ENCODE peak calls at places on chromosomes 4 and X, in ten cellular contexts. One of them, this sample, is unnamed.

GRCh38 chr4:81227968-81228367 is 12.9 kb upstream of the PRKG2 start:
- ATAC-seq in activated CD4-positive, CD25-positive, alpha-beta regulatory T cell treated with anti-CD3 and anti-CD28 coated beads, Interleukin-2, amount 50 U/mL, for 24 hours: no peak
- ATAC-seq in effector memory CD8-positive, alpha-beta T cell: no peak
- ATAC-seq in activated naive CD8-positive, alpha-beta T cell treated with anti-CD3 and anti-CD28 coated beads, Interleukin-2, amount 10 ng/mL, durations not matched to agents 7 days and 5 days: no peak
- ATAC-seq in A549: no peak
- ATAC-seq in HepG2: no peak
- ATAC-seq in CD8-positive, alpha-beta T cell: no peak
- ATAC-seq in activated CD8-positive, alpha-beta T cell treated with anti-CD3 and anti-CD28 coated beads for 36 hours: no peak
- ATAC-seq in left cardiac atrium: no peak
- ATAC-seq in heart left ventricle: no peak
- ATAC-seq in this sample: no peak

GRCh38 chrX:1355800-1356148 is 19.2 kb downstream of the IL3RA start:
- ATAC-seq in heart left ventricle: peak
- ATAC-seq in activated CD8-positive, alpha-beta T cell treated with anti-CD3 and anti-CD28 coated beads for 36 hours: peak
- ATAC-seq in activated naive CD8-positive, alpha-beta T cell treated with anti-CD3 and anti-CD28 coated beads, Interleukin-2, amount 10 ng/mL, durations not matched to agents 7 days and 5 days: no peak
- ATAC-seq in activated CD4-positive, CD25-positive, alpha-beta regulatory T cell treated with anti-CD3 and anti-CD28 coated beads, Interleukin-2, amount 50 U/mL, for 24 hours: no peak
- ATAC-seq in CD8-positive, alpha-beta T cell: no peak
- ATAC-seq in HepG2: peak
- ATAC-seq in effector memory CD8-positive, alpha-beta T cell: no peak
- ATAC-seq in A549: peak
- ATAC-seq in left cardiac atrium: no peak
- ATAC-seq in this sample: peak

GRCh38 chr4:153257151-153257620 is 52.9 kb downstream of the TRIM2 start:
- ATAC-seq in heart left ventricle: peak
- ATAC-seq in left cardiac atrium: peak
- ATAC-seq in activated naive CD8-positive, alpha-beta T cell treated with anti-CD3 and anti-CD28 coated beads, Interleukin-2, amount 10 ng/mL, durations not matched to agents 7 days and 5 days: peak
- ATAC-seq in A549: no peak
- ATAC-seq in HepG2: no peak
- ATAC-seq in effector memory CD8-positive, alpha-beta T cell: no peak
- ATAC-seq in CD8-positive, alpha-beta T cell: no peak
- ATAC-seq in activated CD4-positive, CD25-positive, alpha-beta regulatory T cell treated with anti-CD3 and anti-CD28 coated beads, Interleukin-2, amount 50 U/mL, for 24 hours: peak
- ATAC-seq in activated CD8-positive, alpha-beta T cell treated with anti-CD3 and anti-CD28 coated beads for 36 hours: peak
- ATAC-seq in this sample: peak

GRCh38 chr4:122119739-122120138 is 32.4 kb upstream of the BLTP1 start:
- ATAC-seq in activated CD8-positive, alpha-beta T cell treated with anti-CD3 and anti-CD28 coated beads for 36 hours: no peak
- ATAC-seq in CD8-positive, alpha-beta T cell: no peak
- ATAC-seq in left cardiac atrium: no peak
- ATAC-seq in activated CD4-positive, CD25-positive, alpha-beta regulatory T cell treated with anti-CD3 and anti-CD28 coated beads, Interleukin-2, amount 50 U/mL, for 24 hours: no peak
- ATAC-seq in activated naive CD8-positive, alpha-beta T cell treated with anti-CD3 and anti-CD28 coated beads, Interleukin-2, amount 10 ng/mL, durations not matched to agents 7 days and 5 days: no peak
- ATAC-seq in A549: no peak
- ATAC-seq in effector memory CD8-positive, alpha-beta T cell: no peak
- ATAC-seq in HepG2: no peak
- ATAC-seq in heart left ventricle: no peak
- ATAC-seq in this sample: no peak

GRCh38 chr4:24557036-24558022 is 27.0 kb downstream of the DHX15 start:
- ATAC-seq in HepG2: no peak
- ATAC-seq in heart left ventricle: no peak
- ATAC-seq in activated CD4-positive, CD25-positive, alpha-beta regulatory T cell treated with anti-CD3 and anti-CD28 coated beads, Interleukin-2, amount 50 U/mL, for 24 hours: no peak
- ATAC-seq in effector memory CD8-positive, alpha-beta T cell: no peak
- ATAC-seq in CD8-positive, alpha-beta T cell: peak
- ATAC-seq in left cardiac atrium: peak
- ATAC-seq in A549: peak
- ATAC-seq in activated naive CD8-positive, alpha-beta T cell treated with anti-CD3 and anti-CD28 coated beads, Interleukin-2, amount 10 ng/mL, durations not matched to agents 7 days and 5 days: peak
- ATAC-seq in activated CD8-positive, alpha-beta T cell treated with anti-CD3 and anti-CD28 coated beads for 36 hours: peak
- ATAC-seq in this sample: peak

GRCh38 chr4:92198711-92199110 is 105.1 kb upstream of the GRID2 start:
- ATAC-seq in effector memory CD8-positive, alpha-beta T cell: no peak
- ATAC-seq in A549: no peak
- ATAC-seq in left cardiac atrium: no peak
- ATAC-seq in activated CD4-positive, CD25-positive, alpha-beta regulatory T cell treated with anti-CD3 and anti-CD28 coated beads, Interleukin-2, amount 50 U/mL, for 24 hours: no peak
- ATAC-seq in HepG2: no peak
- ATAC-seq in activated naive CD8-positive, alpha-beta T cell treated with anti-CD3 and anti-CD28 coated beads, Interleukin-2, amount 10 ng/mL, durations not matched to agents 7 days and 5 days: no peak
- ATAC-seq in CD8-positive, alpha-beta T cell: no peak
- ATAC-seq in heart left ventricle: no peak
- ATAC-seq in activated CD8-positive, alpha-beta T cell treated with anti-CD3 and anti-CD28 coated beads for 36 hours: no peak
- ATAC-seq in this sample: peak

GRCh38 chr4:48766393-48766792 is 13.7 kb downstream of the FRYL start:
- ATAC-seq in HepG2: no peak
- ATAC-seq in activated naive CD8-positive, alpha-beta T cell treated with anti-CD3 and anti-CD28 coated beads, Interleukin-2, amount 10 ng/mL, durations not matched to agents 7 days and 5 days: no peak
- ATAC-seq in activated CD4-positive, CD25-positive, alpha-beta regulatory T cell treated with anti-CD3 and anti-CD28 coated beads, Interleukin-2, amount 50 U/mL, for 24 hours: no peak
- ATAC-seq in heart left ventricle: no peak
- ATAC-seq in effector memory CD8-positive, alpha-beta T cell: no peak
- ATAC-seq in A549: no peak
- ATAC-seq in CD8-positive, alpha-beta T cell: no peak
- ATAC-seq in activated CD8-positive, alpha-beta T cell treated with anti-CD3 and anti-CD28 coated beads for 36 hours: peak
- ATAC-seq in left cardiac atrium: no peak
- ATAC-seq in this sample: no peak

GRCh38 chrX:88526385-88526784 is 220.6 kb upstream of the CPXCR1 start:
- ATAC-seq in A549: no peak
- ATAC-seq in activated CD4-positive, CD25-positive, alpha-beta regulatory T cell treated with anti-CD3 and anti-CD28 coated beads, Interleukin-2, amount 50 U/mL, for 24 hours: no peak
- ATAC-seq in heart left ventricle: no peak
- ATAC-seq in HepG2: no peak
- ATAC-seq in activated naive CD8-positive, alpha-beta T cell treated with anti-CD3 and anti-CD28 coated beads, Interleukin-2, amount 10 ng/mL, durations not matched to agents 7 days and 5 days: no peak
- ATAC-seq in CD8-positive, alpha-beta T cell: no peak
- ATAC-seq in activated CD8-positive, alpha-beta T cell treated with anti-CD3 and anti-CD28 coated beads for 36 hours: no peak
- ATAC-seq in effector memory CD8-positive, alpha-beta T cell: no peak
- ATAC-seq in left cardiac atrium: no peak
- ATAC-seq in this sample: no peak

GRCh38 chr4:85127653-85128052 is 161.2 kb upstream of the WDFY3 start:
- ATAC-seq in activated CD4-positive, CD25-positive, alpha-beta regulatory T cell treated with anti-CD3 and anti-CD28 coated beads, Interleukin-2, amount 50 U/mL, for 24 hours: no peak
- ATAC-seq in left cardiac atrium: peak
- ATAC-seq in activated CD8-positive, alpha-beta T cell treated with anti-CD3 and anti-CD28 coated beads for 36 hours: no peak
- ATAC-seq in CD8-positive, alpha-beta T cell: no peak
- ATAC-seq in heart left ventricle: peak
- ATAC-seq in activated naive CD8-positive, alpha-beta T cell treated with anti-CD3 and anti-CD28 coated beads, Interleukin-2, amount 10 ng/mL, durations not matched to agents 7 days and 5 days: no peak
- ATAC-seq in A549: peak
- ATAC-seq in effector memory CD8-positive, alpha-beta T cell: no peak
- ATAC-seq in HepG2: peak
- ATAC-seq in this sample: peak

GRCh38 chrX:129769467-129770154 is 10.1 kb upstream of the SASH3 start:
- ATAC-seq in HepG2: no peak
- ATAC-seq in CD8-positive, alpha-beta T cell: peak
- ATAC-seq in A549: no peak
- ATAC-seq in activated CD8-positive, alpha-beta T cell treated with anti-CD3 and anti-CD28 coated beads for 36 hours: peak
- ATAC-seq in activated naive CD8-positive, alpha-beta T cell treated with anti-CD3 and anti-CD28 coated beads, Interleukin-2, amount 10 ng/mL, durations not matched to agents 7 days and 5 days: peak
- ATAC-seq in activated CD4-positive, CD25-positive, alpha-beta regulatory T cell treated with anti-CD3 and anti-CD28 coated beads, Interleukin-2, amount 50 U/mL, for 24 hours: peak
- ATAC-seq in effector memory CD8-positive, alpha-beta T cell: peak
- ATAC-seq in heart left ventricle: no peak
- ATAC-seq in left cardiac atrium: no peak
- ATAC-seq in this sample: no peak

GRCh38 chr4:84938316-84938715 is 28.2 kb downstream of the WDFY3 start:
- ATAC-seq in left cardiac atrium: peak
- ATAC-seq in HepG2: no peak
- ATAC-seq in A549: no peak
- ATAC-seq in activated naive CD8-positive, alpha-beta T cell treated with anti-CD3 and anti-CD28 coated beads, Interleukin-2, amount 10 ng/mL, durations not matched to agents 7 days and 5 days: no peak
- ATAC-seq in activated CD8-positive, alpha-beta T cell treated with anti-CD3 and anti-CD28 coated beads for 36 hours: no peak
- ATAC-seq in heart left ventricle: peak
- ATAC-seq in activated CD4-positive, CD25-positive, alpha-beta regulatory T cell treated with anti-CD3 and anti-CD28 coated beads, Interleukin-2, amount 50 U/mL, for 24 hours: no peak
- ATAC-seq in CD8-positive, alpha-beta T cell: no peak
- ATAC-seq in effector memory CD8-positive, alpha-beta T cell: no peak
- ATAC-seq in this sample: peak

GRCh38 chr4:107120661-107121060 is 84.5 kb upstream of the DKK2 start:
- ATAC-seq in A549: no peak
- ATAC-seq in HepG2: no peak
- ATAC-seq in left cardiac atrium: no peak
- ATAC-seq in effector memory CD8-positive, alpha-beta T cell: no peak
- ATAC-seq in activated CD8-positive, alpha-beta T cell treated with anti-CD3 and anti-CD28 coated beads for 36 hours: no peak
- ATAC-seq in CD8-positive, alpha-beta T cell: no peak
- ATAC-seq in activated CD4-positive, CD25-positive, alpha-beta regulatory T cell treated with anti-CD3 and anti-CD28 coated beads, Interleukin-2, amount 50 U/mL, for 24 hours: no peak
- ATAC-seq in heart left ventricle: no peak
- ATAC-seq in activated naive CD8-positive, alpha-beta T cell treated with anti-CD3 and anti-CD28 coated beads, Interleukin-2, amount 10 ng/mL, durations not matched to agents 7 days and 5 days: no peak
- ATAC-seq in this sample: no peak

GRCh38 chrX:72309297-72310071 is 3.8 kb upstream of the CITED1 start:
- ATAC-seq in HepG2: peak
- ATAC-seq in activated naive CD8-positive, alpha-beta T cell treated with anti-CD3 and anti-CD28 coated beads, Interleukin-2, amount 10 ng/mL, durations not matched to agents 7 days and 5 days: no peak
- ATAC-seq in activated CD8-positive, alpha-beta T cell treated with anti-CD3 and anti-CD28 coated beads for 36 hours: no peak
- ATAC-seq in left cardiac atrium: peak
- ATAC-seq in A549: peak
- ATAC-seq in effector memory CD8-positive, alpha-beta T cell: no peak
- ATAC-seq in CD8-positive, alpha-beta T cell: no peak
- ATAC-seq in activated CD4-positive, CD25-positive, alpha-beta regulatory T cell treated with anti-CD3 and anti-CD28 coated beads, Interleukin-2, amount 50 U/mL, for 24 hours: no peak
- ATAC-seq in heart left ventricle: no peak
- ATAC-seq in this sample: no peak

GRCh38 chr4:53804719-53805118 is 213.4 kb upstream of the LNX1 start:
- ATAC-seq in activated CD4-positive, CD25-positive, alpha-beta regulatory T cell treated with anti-CD3 and anti-CD28 coated beads, Interleukin-2, amount 50 U/mL, for 24 hours: no peak
- ATAC-seq in heart left ventricle: peak
- ATAC-seq in activated naive CD8-positive, alpha-beta T cell treated with anti-CD3 and anti-CD28 coated beads, Interleukin-2, amount 10 ng/mL, durations not matched to agents 7 days and 5 days: no peak
- ATAC-seq in HepG2: peak
- ATAC-seq in left cardiac atrium: no peak
- ATAC-seq in A549: peak
- ATAC-seq in effector memory CD8-positive, alpha-beta T cell: no peak
- ATAC-seq in CD8-positive, alpha-beta T cell: no peak
- ATAC-seq in activated CD8-positive, alpha-beta T cell treated with anti-CD3 and anti-CD28 coated beads for 36 hours: no peak
- ATAC-seq in this sample: no peak

GRCh38 chr4:126762651-126763247 is 870.0 kb upstream of the INTU start:
- ATAC-seq in activated CD8-positive, alpha-beta T cell treated with anti-CD3 and anti-CD28 coated beads for 36 hours: no peak
- ATAC-seq in left cardiac atrium: no peak
- ATAC-seq in HepG2: no peak
- ATAC-seq in A549: no peak
- ATAC-seq in activated CD4-positive, CD25-positive, alpha-beta regulatory T cell treated with anti-CD3 and anti-CD28 coated beads, Interleukin-2, amount 50 U/mL, for 24 hours: no peak
- ATAC-seq in activated naive CD8-positive, alpha-beta T cell treated with anti-CD3 and anti-CD28 coated beads, Interleukin-2, amount 10 ng/mL, durations not matched to agents 7 days and 5 days: no peak
- ATAC-seq in CD8-positive, alpha-beta T cell: no peak
- ATAC-seq in effector memory CD8-positive, alpha-beta T cell: no peak
- ATAC-seq in heart left ventricle: no peak
- ATAC-seq in this sample: no peak

GRCh38 chr4:142354794-142355416 is 491.2 kb downstream of the INPP4B start:
- ATAC-seq in activated CD8-positive, alpha-beta T cell treated with anti-CD3 and anti-CD28 coated beads for 36 hours: peak
- ATAC-seq in CD8-positive, alpha-beta T cell: peak
- ATAC-seq in HepG2: no peak
- ATAC-seq in activated naive CD8-positive, alpha-beta T cell treated with anti-CD3 and anti-CD28 coated beads, Interleukin-2, amount 10 ng/mL, durations not matched to agents 7 days and 5 days: peak
- ATAC-seq in activated CD4-positive, CD25-positive, alpha-beta regulatory T cell treated with anti-CD3 and anti-CD28 coated beads, Interleukin-2, amount 50 U/mL, for 24 hours: peak
- ATAC-seq in left cardiac atrium: peak
- ATAC-seq in A549: no peak
- ATAC-seq in heart left ventricle: peak
- ATAC-seq in effector memory CD8-positive, alpha-beta T cell: peak
- ATAC-seq in this sample: no peak

GRCh38 chrX:21770631-21771321 is 12.9 kb upstream of the SMPX start:
- ATAC-seq in HepG2: peak
- ATAC-seq in left cardiac atrium: no peak
- ATAC-seq in effector memory CD8-positive, alpha-beta T cell: no peak
- ATAC-seq in CD8-positive, alpha-beta T cell: no peak
- ATAC-seq in activated CD8-positive, alpha-beta T cell treated with anti-CD3 and anti-CD28 coated beads for 36 hours: no peak
- ATAC-seq in activated naive CD8-positive, alpha-beta T cell treated with anti-CD3 and anti-CD28 coated beads, Interleukin-2, amount 10 ng/mL, durations not matched to agents 7 days and 5 days: no peak
- ATAC-seq in heart left ventricle: no peak
- ATAC-seq in activated CD4-positive, CD25-positive, alpha-beta regulatory T cell treated with anti-CD3 and anti-CD28 coated beads, Interleukin-2, amount 50 U/mL, for 24 hours: no peak
- ATAC-seq in A549: peak
- ATAC-seq in this sample: no peak

GRCh38 chrX:123320622-123321021 is 136.5 kb downstream of the GRIA3 start:
- ATAC-seq in heart left ventricle: no peak
- ATAC-seq in A549: no peak
- ATAC-seq in CD8-positive, alpha-beta T cell: no peak
- ATAC-seq in activated naive CD8-positive, alpha-beta T cell treated with anti-CD3 and anti-CD28 coated beads, Interleukin-2, amount 10 ng/mL, durations not matched to agents 7 days and 5 days: no peak
- ATAC-seq in left cardiac atrium: no peak
- ATAC-seq in activated CD4-positive, CD25-positive, alpha-beta regulatory T cell treated with anti-CD3 and anti-CD28 coated beads, Interleukin-2, amount 50 U/mL, for 24 hours: no peak
- ATAC-seq in HepG2: no peak
- ATAC-seq in activated CD8-positive, alpha-beta T cell treated with anti-CD3 and anti-CD28 coated beads for 36 hours: no peak
- ATAC-seq in effector memory CD8-positive, alpha-beta T cell: no peak
- ATAC-seq in this sample: no peak

GRCh38 chr4:75547647-75548387 is 8.0 kb upstream of the ODAPH start:
- ATAC-seq in activated CD4-positive, CD25-positive, alpha-beta regulatory T cell treated with anti-CD3 and anti-CD28 coated beads, Interleukin-2, amount 50 U/mL, for 24 hours: no peak
- ATAC-seq in activated naive CD8-positive, alpha-beta T cell treated with anti-CD3 and anti-CD28 coated beads, Interleukin-2, amount 10 ng/mL, durations not matched to agents 7 days and 5 days: no peak
- ATAC-seq in left cardiac atrium: peak
- ATAC-seq in activated CD8-positive, alpha-beta T cell treated with anti-CD3 and anti-CD28 coated beads for 36 hours: no peak
- ATAC-seq in CD8-positive, alpha-beta T cell: no peak
- ATAC-seq in effector memory CD8-positive, alpha-beta T cell: no peak
- ATAC-seq in A549: peak
- ATAC-seq in heart left ventricle: peak
- ATAC-seq in HepG2: peak
- ATAC-seq in this sample: no peak

GRCh38 chr4:10438924-10439323 is 18.3 kb downstream of the ZNF518B start:
- ATAC-seq in CD8-positive, alpha-beta T cell: no peak
- ATAC-seq in HepG2: no peak
- ATAC-seq in effector memory CD8-positive, alpha-beta T cell: no peak
- ATAC-seq in activated naive CD8-positive, alpha-beta T cell treated with anti-CD3 and anti-CD28 coated beads, Interleukin-2, amount 10 ng/mL, durations not matched to agents 7 days and 5 days: no peak
- ATAC-seq in left cardiac atrium: no peak
- ATAC-seq in A549: no peak
- ATAC-seq in activated CD4-positive, CD25-positive, alpha-beta regulatory T cell treated with anti-CD3 and anti-CD28 coated beads, Interleukin-2, amount 50 U/mL, for 24 hours: no peak
- ATAC-seq in heart left ventricle: no peak
- ATAC-seq in activated CD8-positive, alpha-beta T cell treated with anti-CD3 and anti-CD28 coated beads for 36 hours: no peak
- ATAC-seq in this sample: no peak

GRCh38 chr4:2008671-2008920 is 178 bp downstream of the NELFA start:
- ATAC-seq in A549: peak
- ATAC-seq in activated naive CD8-positive, alpha-beta T cell treated with anti-CD3 and anti-CD28 coated beads, Interleukin-2, amount 10 ng/mL, durations not matched to agents 7 days and 5 days: no peak
- ATAC-seq in activated CD8-positive, alpha-beta T cell treated with anti-CD3 and anti-CD28 coated beads for 36 hours: no peak
- ATAC-seq in HepG2: peak
- ATAC-seq in CD8-positive, alpha-beta T cell: no peak
- ATAC-seq in activated CD4-positive, CD25-positive, alpha-beta regulatory T cell treated with anti-CD3 and anti-CD28 coated beads, Interleukin-2, amount 50 U/mL, for 24 hours: peak
- ATAC-seq in left cardiac atrium: peak
- ATAC-seq in effector memory CD8-positive, alpha-beta T cell: no peak
- ATAC-seq in heart left ventricle: peak
- ATAC-seq in this sample: peak

GRCh38 chrX:115459883-115460564 is 101.0 kb upstream of the PLS3 start:
- ATAC-seq in left cardiac atrium: peak
- ATAC-seq in A549: no peak
- ATAC-seq in activated CD8-positive, alpha-beta T cell treated with anti-CD3 and anti-CD28 coated beads for 36 hours: no peak
- ATAC-seq in heart left ventricle: peak
- ATAC-seq in effector memory CD8-positive, alpha-beta T cell: no peak
- ATAC-seq in activated naive CD8-positive, alpha-beta T cell treated with anti-CD3 and anti-CD28 coated beads, Interleukin-2, amount 10 ng/mL, durations not matched to agents 7 days and 5 days: no peak
- ATAC-seq in CD8-positive, alpha-beta T cell: no peak
- ATAC-seq in activated CD4-positive, CD25-positive, alpha-beta regulatory T cell treated with anti-CD3 and anti-CD28 coated beads, Interleukin-2, amount 50 U/mL, for 24 hours: no peak
- ATAC-seq in HepG2: no peak
- ATAC-seq in this sample: peak

GRCh38 chr4:53120801-53121200 is 245.1 kb downstream of the SCFD2 start:
- ATAC-seq in HepG2: no peak
- ATAC-seq in activated CD8-positive, alpha-beta T cell treated with anti-CD3 and anti-CD28 coated beads for 36 hours: no peak
- ATAC-seq in activated naive CD8-positive, alpha-beta T cell treated with anti-CD3 and anti-CD28 coated beads, Interleukin-2, amount 10 ng/mL, durations not matched to agents 7 days and 5 days: no peak
- ATAC-seq in heart left ventricle: peak
- ATAC-seq in activated CD4-positive, CD25-positive, alpha-beta regulatory T cell treated with anti-CD3 and anti-CD28 coated beads, Interleukin-2, amount 50 U/mL, for 24 hours: no peak
- ATAC-seq in A549: no peak
- ATAC-seq in CD8-positive, alpha-beta T cell: no peak
- ATAC-seq in left cardiac atrium: peak
- ATAC-seq in effector memory CD8-positive, alpha-beta T cell: no peak
- ATAC-seq in this sample: no peak

GRCh38 chr4:55864577-55865223 is 11.3 kb downstream of the EXOC1 start:
- ATAC-seq in activated naive CD8-positive, alpha-beta T cell treated with anti-CD3 and anti-CD28 coated beads, Interleukin-2, amount 10 ng/mL, durations not matched to agents 7 days and 5 days: no peak
- ATAC-seq in effector memory CD8-positive, alpha-beta T cell: no peak
- ATAC-seq in HepG2: no peak
- ATAC-seq in heart left ventricle: no peak
- ATAC-seq in CD8-positive, alpha-beta T cell: no peak
- ATAC-seq in left cardiac atrium: no peak
- ATAC-seq in activated CD4-positive, CD25-positive, alpha-beta regulatory T cell treated with anti-CD3 and anti-CD28 coated beads, Interleukin-2, amount 50 U/mL, for 24 hours: peak
- ATAC-seq in activated CD8-positive, alpha-beta T cell treated with anti-CD3 and anti-CD28 coated beads for 36 hours: peak
- ATAC-seq in A549: no peak
- ATAC-seq in this sample: no peak

GRCh38 chr4:2937146-2937857 is 25.9 kb downstream of the NOP14 start:
- ATAC-seq in activated CD4-positive, CD25-positive, alpha-beta regulatory T cell treated with anti-CD3 and anti-CD28 coated beads, Interleukin-2, amount 50 U/mL, for 24 hours: no peak
- ATAC-seq in HepG2: peak
- ATAC-seq in CD8-positive, alpha-beta T cell: no peak
- ATAC-seq in effector memory CD8-positive, alpha-beta T cell: no peak
- ATAC-seq in A549: no peak
- ATAC-seq in activated CD8-positive, alpha-beta T cell treated with anti-CD3 and anti-CD28 coated beads for 36 hours: no peak
- ATAC-seq in heart left ventricle: no peak
- ATAC-seq in activated naive CD8-positive, alpha-beta T cell treated with anti-CD3 and anti-CD28 coated beads, Interleukin-2, amount 10 ng/mL, durations not matched to agents 7 days and 5 days: no peak
- ATAC-seq in left cardiac atrium: no peak
- ATAC-seq in this sample: no peak

GRCh38 chr4:118760493-118760892 is 75.3 kb downstream of the METTL14 start:
- ATAC-seq in left cardiac atrium: no peak
- ATAC-seq in CD8-positive, alpha-beta T cell: no peak
- ATAC-seq in effector memory CD8-positive, alpha-beta T cell: no peak
- ATAC-seq in heart left ventricle: no peak
- ATAC-seq in activated CD4-positive, CD25-positive, alpha-beta regulatory T cell treated with anti-CD3 and anti-CD28 coated beads, Interleukin-2, amount 50 U/mL, for 24 hours: no peak
- ATAC-seq in activated naive CD8-positive, alpha-beta T cell treated with anti-CD3 and anti-CD28 coated beads, Interleukin-2, amount 10 ng/mL, durations not matched to agents 7 days and 5 days: no peak
- ATAC-seq in HepG2: no peak
- ATAC-seq in activated CD8-positive, alpha-beta T cell treated with anti-CD3 and anti-CD28 coated beads for 36 hours: no peak
- ATAC-seq in A549: no peak
- ATAC-seq in this sample: no peak

GRCh38 chr4:1753692-1754311 is 32.5 kb downstream of the TACC3 start:
- ATAC-seq in CD8-positive, alpha-beta T cell: no peak
- ATAC-seq in activated CD4-positive, CD25-positive, alpha-beta regulatory T cell treated with anti-CD3 and anti-CD28 coated beads, Interleukin-2, amount 50 U/mL, for 24 hours: no peak
- ATAC-seq in effector memory CD8-positive, alpha-beta T cell: no peak
- ATAC-seq in activated CD8-positive, alpha-beta T cell treated with anti-CD3 and anti-CD28 coated beads for 36 hours: no peak
- ATAC-seq in activated naive CD8-positive, alpha-beta T cell treated with anti-CD3 and anti-CD28 coated beads, Interleukin-2, amount 10 ng/mL, durations not matched to agents 7 days and 5 days: no peak
- ATAC-seq in left cardiac atrium: no peak
- ATAC-seq in heart left ventricle: no peak
- ATAC-seq in A549: no peak
- ATAC-seq in HepG2: peak
- ATAC-seq in this sample: no peak

GRCh38 chr4:174314770-174315169 is 31.1 kb downstream of the CEP44 start:
- ATAC-seq in activated CD8-positive, alpha-beta T cell treated with anti-CD3 and anti-CD28 coated beads for 36 hours: peak
- ATAC-seq in CD8-positive, alpha-beta T cell: no peak
- ATAC-seq in effector memory CD8-positive, alpha-beta T cell: no peak
- ATAC-seq in heart left ventricle: no peak
- ATAC-seq in activated naive CD8-positive, alpha-beta T cell treated with anti-CD3 and anti-CD28 coated beads, Interleukin-2, amount 10 ng/mL, durations not matched to agents 7 days and 5 days: no peak
- ATAC-seq in left cardiac atrium: peak
- ATAC-seq in HepG2: no peak
- ATAC-seq in activated CD4-positive, CD25-positive, alpha-beta regulatory T cell treated with anti-CD3 and anti-CD28 coated beads, Interleukin-2, amount 50 U/mL, for 24 hours: no peak
- ATAC-seq in A549: no peak
- ATAC-seq in this sample: peak